ENCODE peak calls at places on chromosomes 13 and 19, in ten cellular contexts. J is breast epithelium, M is stomach, V is upper lobe of right lung, L is esophagus squamous epithelium, K is tibial artery, Q is thoracic aorta, P is pancreas, F is uterus, O is astrocyte. T is an unnamed sample.

GRCh38 chr13:88979465-88980180 is 1308.5 kb downstream of the SLITRK5 start:
- DNase-seq in J (no peak), L (no peak), P (no peak), M (no peak), K (no peak), Q (no peak), V (no peak), F (no peak), O (peak; percentile 0), T (no peak)

GRCh38 chr13:33509642-33510229 is 224.2 kb upstream of the STARD13 start:
- DNase-seq in V (no peak), M (peak; percentile 41), L (no peak), P (peak; percentile 20), J (no peak), K (peak; percentile 56), F (peak; percentile 60), O (peak; percentile 62), Q (no peak), T (peak; percentile 47)

GRCh38 chr13:97224544-97225324 is 2.6 kb downstream of the MBNL2 start:
- DNase-seq in V (no peak), O (peak; percentile 41), M (peak; percentile 70), L (no peak), Q (no peak), F (no peak), P (peak; percentile 70), J (peak; percentile 62), K (no peak), T (no peak)

GRCh38 chr19:34041922-34042521 is 130.3 kb upstream of the LSM14A start:
- DNase-seq in Q (peak; percentile 9), L (no peak), O (no peak), P (peak; percentile 42), V (peak; percentile 89), J (peak; percentile 57), F (peak; percentile 19), K (peak; percentile 72), M (peak; percentile 76), T (peak; percentile 74)

GRCh38 chr19:32914879-32915278 is 45.3 kb upstream of the SLC7A9 start:
- DNase-seq in K (no peak), L (no peak), P (no peak), M (no peak), V (no peak), J (no peak), Q (no peak), F (no peak), O (no peak), T (no peak)

GRCh38 chr13:52010890-52011689 is at the start of gene ATP7B:
- DNase-seq in L (no peak), P (peak; percentile 18), V (no peak), Q (no peak), J (no peak), K (peak; percentile 23), F (no peak), M (no peak), O (no peak), T (no peak)

GRCh38 chr19:12495002-12495802 is 10.6 kb upstream of the ZNF709 start:
- DNase-seq in P (peak; percentile 96), L (peak; percentile 65), F (peak; percentile 92), Q (peak; percentile 88), K (peak; percentile 96), J (peak; percentile 97), O (peak; percentile 78), V (peak; percentile 96), M (peak; percentile 97), T (peak; percentile 96)

GRCh38 chr13:47798194-47798593 is 202.9 kb downstream of the SUCLA2 start:
- DNase-seq in K (no peak), V (no peak), P (no peak), F (no peak), Q (no peak), M (no peak), J (no peak), O (no peak), L (no peak), T (no peak)

GRCh38 chr19:42089191-42089750 is 13.3 kb downstream of the ZNF574 start:
- DNase-seq in P (no peak), O (no peak), Q (no peak), L (no peak), K (no peak), V (no peak), M (no peak), F (no peak), J (no peak), T (no peak)

GRCh38 chr19:42086188-42086736 is 10.3 kb downstream of the ZNF574 start:
- DNase-seq in J (no peak), F (no peak), K (no peak), V (no peak), Q (no peak), P (no peak), O (no peak), M (no peak), L (no peak), T (no peak)

GRCh38 chr19:42089772-42090171 is 13.8 kb downstream of the ZNF574 start:
- DNase-seq in Q (no peak), V (no peak), O (no peak), M (no peak), K (no peak), P (no peak), J (no peak), L (no peak), F (no peak), T (no peak)

GRCh38 chr19:42088471-42089190 is 12.7 kb downstream of the ZNF574 start:
- DNase-seq in P (no peak), J (no peak), M (no peak), O (peak; percentile 78), F (no peak), V (no peak), Q (no peak), L (no peak), K (no peak), T (no peak)

DNA sequence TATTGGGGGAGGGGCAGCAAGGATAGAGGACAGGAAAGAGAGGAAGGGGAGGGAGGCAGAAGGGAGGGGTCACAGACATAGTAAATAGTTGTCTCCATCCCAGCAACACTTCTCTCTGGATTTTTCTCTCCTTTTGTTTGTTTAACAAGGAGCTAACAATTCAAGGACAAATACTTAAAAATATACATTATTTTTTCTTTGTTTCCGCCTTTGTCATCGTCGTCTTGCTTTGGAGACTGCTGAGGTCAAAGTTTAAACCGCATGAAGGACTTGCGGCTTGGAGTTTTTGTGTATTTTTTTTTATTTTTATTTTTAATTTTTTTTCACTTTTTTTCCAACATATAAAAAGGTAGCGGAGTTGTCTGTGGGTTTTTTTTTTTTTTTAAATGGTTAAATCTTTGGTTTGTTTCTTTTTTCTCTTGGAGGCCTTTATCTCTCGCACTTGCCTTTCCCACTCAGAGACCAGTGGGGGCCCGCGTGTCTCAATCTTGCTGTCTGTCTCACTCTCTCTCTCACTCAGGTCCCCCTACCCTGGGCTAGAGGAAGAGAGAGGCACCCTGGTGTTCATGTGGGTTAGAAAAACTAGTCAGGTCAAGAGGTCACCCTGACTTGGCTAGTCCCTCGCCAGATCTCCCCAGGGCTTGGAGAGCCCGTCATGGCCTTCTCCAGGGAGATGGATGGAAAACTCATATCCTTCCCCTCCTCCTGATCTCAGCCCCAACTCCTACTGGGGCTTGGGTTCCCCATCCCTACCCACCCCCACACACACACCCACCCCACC is 11.0 kb downstream of the ZNF574 start:
- DNase-seq in J (no peak), M (no peak), F (no peak), K (no peak), V (no peak), Q (no peak), O (no peak), L (no peak), P (no peak), T (no peak)
- H3K4me1 ChIP-seq in J (no peaks in the 10 kb centered on the region), M (peaks cover 21% of the 10 kb centered on the region), F (no peaks in the 10 kb centered on the region), K (no peaks in the 10 kb centered on the region), V (peaks cover 16% of the 10 kb centered on the region), Q (peaks cover 5% of the 10 kb centered on the region), O (peaks cover 21% of the 10 kb centered on the region), L (peaks cover 17% of the 10 kb centered on the region), P (no peaks in the 10 kb centered on the region), T (peaks cover 21% of the 10 kb centered on the region)

GRCh38 chr13:113151745-113152707 is 6.4 kb upstream of the PROZ start:
- DNase-seq in V (no peak), F (no peak), Q (no peak), M (no peak), O (peak; percentile 54), L (no peak), P (no peak), K (no peak), J (no peak), T (no peak)

GRCh38 chr13:113155982-113156655 is 2.3 kb upstream of the PROZ start:
- DNase-seq in Q (no peak), O (no peak), V (no peak), P (no peak), L (no peak), M (no peak), K (no peak), J (no peak), F (no peak), T (no peak)

GRCh38 chr13:113155201-113155600 is 3.2 kb upstream of the PROZ start:
- DNase-seq in F (no peak), O (no peak), K (no peak), V (no peak), L (no peak), M (no peak), Q (no peak), J (no peak), P (no peak), T (no peak)

GRCh38 chr13:113152894-113153809 is 5.3 kb upstream of the PROZ start:
- DNase-seq in M (peak; percentile 49), J (no peak), O (peak; percentile 22), F (peak; percentile 57), V (peak; percentile 74), Q (no peak), P (peak; percentile 61), K (peak; percentile 62), L (no peak), T (peak; percentile 29)

GRCh38 chr13:113153810-113154748 is 4.4 kb upstream of the PROZ start:
- DNase-seq in V (peak; percentile 86), M (peak; percentile 83), K (peak; percentile 80), P (peak; percentile 80), L (peak; percentile 35), F (peak; percentile 78), Q (peak; percentile 38), J (peak; percentile 84), O (peak; percentile 39), T (peak; percentile 72)
- TF ChIP-seq CTCF in V (no peak), M (no peak), K (no peak), P (no peak), L (no peak), F (no peak), Q (no peak), J (no peak), O (no peak), T (no peak)

GRCh38 chr19:35554076-35554475 is 8.7 kb downstream of the TMEM147 start:
- DNase-seq in F (no peak), O (no peak), Q (no peak), J (no peak), P (no peak), M (no peak), V (no peak), K (no peak), L (no peak), T (no peak)
- H3K4me1 ChIP-seq in F (peaks cover 3% of the 10 kb centered on the region), O (peaks cover 2% of the 10 kb centered on the region), Q (no peaks in the 10 kb centered on the region), J (no peaks in the 10 kb centered on the region), P (no peaks in the 10 kb centered on the region), M (peaks cover 14% of the 10 kb centered on the region), V (peaks cover 6% of the 10 kb centered on the region), K (peaks cover 7% of the 10 kb centered on the region), L (peaks cover 6% of the 10 kb centered on the region), T (peaks cover 10% of the 10 kb centered on the region)

DNA sequence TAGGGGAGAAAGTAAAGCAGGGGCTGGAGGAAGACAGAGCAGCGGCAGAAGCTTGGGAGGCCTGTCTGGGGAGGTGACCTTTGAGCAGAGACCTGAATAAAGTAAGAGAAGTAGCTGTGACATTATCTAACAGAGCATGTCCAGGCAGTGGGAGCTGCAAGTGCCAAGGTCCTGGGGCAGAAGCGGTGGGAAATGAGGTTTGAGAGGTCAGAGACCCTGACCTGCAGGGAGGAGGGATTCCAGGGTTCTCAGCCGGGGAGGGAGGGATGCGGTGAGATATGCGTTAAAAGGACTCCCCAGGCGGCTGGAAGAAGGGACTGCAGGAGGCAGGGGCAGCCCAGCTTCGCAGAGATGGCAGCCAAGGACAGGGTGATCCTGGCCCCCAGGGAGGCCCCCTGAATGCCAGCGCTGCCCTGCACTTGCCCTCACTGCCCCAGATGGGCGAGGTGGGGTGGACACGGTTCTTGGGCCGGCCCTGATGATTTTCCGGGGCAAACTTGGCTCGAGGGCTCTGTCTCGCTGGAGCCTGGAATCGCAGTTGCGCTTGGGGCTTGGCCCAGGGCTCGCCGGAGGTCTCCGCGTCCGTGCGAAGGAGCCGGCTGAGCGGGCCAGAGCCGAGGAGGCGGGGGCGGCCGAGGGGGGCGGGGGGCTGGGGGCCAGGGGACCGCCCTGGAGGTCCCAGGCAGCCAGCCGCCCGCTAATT is 3.2 kb downstream of the CRLF1 start:
- DNase-seq in M (no peak), L (no peak), V (no peak), Q (no peak), J (no peak), F (no peak), K (no peak), P (no peak), O (no peak), T (no peak)
- TF ChIP-seq CTCF in M (no peak), L (no peak), V (peak; percentile 30), Q (peak; percentile 40), J (no peak), F (no peak), K (peak; percentile 28), P (no peak), O (no peak), T (no peak)

T was measured in Peyer's patch.